ENCODE peak calls at places on chromosomes 13 and 19, in four cellular contexts. One of them, this sample, is unnamed.

GRCh38 chr19:1512671-1513491 is at the start of gene ADAMTSL5:
- DNase-seq in HS-27A: no peak
- DNase-seq in cardiac fibroblast: peak; percentile 64
- DNase-seq in germinal center: peak; percentile 53
- DNase-seq in this sample: no peak

GRCh38 chr13:46542833-46543232 is 10.1 kb upstream of the LRCH1 start:
- DNase-seq in HS-27A: no peak
- DNase-seq in cardiac fibroblast: no peak
- DNase-seq in germinal center: no peak
- DNase-seq in this sample: no peak

GRCh38 chr13:100063906-100064305 is 25.0 kb upstream of the PCCA start:
- DNase-seq in HS-27A: no peak
- DNase-seq in cardiac fibroblast: no peak
- DNase-seq in germinal center: no peak
- DNase-seq in this sample: no peak

GRCh38 chr13:84917252-84917878 is 881.9 kb downstream of the SLITRK6 start:
- DNase-seq in HS-27A: no peak
- DNase-seq in cardiac fibroblast: peak; percentile 17
- DNase-seq in germinal center: no peak
- DNase-seq in this sample: peak; percentile 5

GRCh38 chr19:15897738-15898276 is at the start of gene CYP4F2:
- DNase-seq in HS-27A: no peak
- DNase-seq in cardiac fibroblast: no peak
- DNase-seq in germinal center: no peak
- DNase-seq in this sample: no peak

GRCh38 chr13:109747524-109747923 is 38.9 kb downstream of the IRS2 start:
- DNase-seq in HS-27A: no peak
- DNase-seq in cardiac fibroblast: no peak
- DNase-seq in germinal center: no peak
- DNase-seq in this sample: no peak

GRCh38 chr19:9958451-9958850 is 22.1 kb upstream of the OLFM2 start:
- DNase-seq in HS-27A: no peak
- DNase-seq in cardiac fibroblast: peak; percentile 89
- DNase-seq in germinal center: no peak
- DNase-seq in this sample: peak; percentile 80

GRCh38 chr13:77860621-77861020 is 58.0 kb downstream of the EDNRB start:
- DNase-seq in HS-27A: no peak
- DNase-seq in cardiac fibroblast: peak; percentile 89
- DNase-seq in germinal center: no peak
- DNase-seq in this sample: no peak

GRCh38 chr19:30670562-30671513 is 298.7 kb downstream of the ZNF536 start:
- DNase-seq in HS-27A: no peak
- DNase-seq in cardiac fibroblast: no peak
- DNase-seq in germinal center: no peak
- DNase-seq in this sample: no peak

GRCh38 chr13:73900591-73900990 is 233.6 kb downstream of the KLF12 start:
- DNase-seq in HS-27A: no peak
- DNase-seq in cardiac fibroblast: peak; percentile 48
- DNase-seq in germinal center: no peak
- DNase-seq in this sample: no peak

GRCh38 chr19:53977991-53978731 is 13.3 kb upstream of the CACNG6 start:
- DNase-seq in HS-27A: no peak
- DNase-seq in cardiac fibroblast: peak; percentile 97
- DNase-seq in germinal center: no peak
- DNase-seq in this sample: peak; percentile 40

GRCh38 chr13:45396548-45397095 is 21.6 kb downstream of the SLC25A30 start:
- DNase-seq in HS-27A: no peak
- DNase-seq in cardiac fibroblast: no peak
- DNase-seq in germinal center: no peak
- DNase-seq in this sample: no peak

GRCh38 chr13:59269476-59269875 is 894.3 kb downstream of the DIAPH3 start:
- DNase-seq in HS-27A: peak; percentile 24
- DNase-seq in cardiac fibroblast: peak; percentile 87
- DNase-seq in germinal center: no peak
- DNase-seq in this sample: peak; percentile 18

GRCh38 chr19:3135961-3136683 is at the start of gene GNA15:
- DNase-seq in HS-27A: no peak
- DNase-seq in cardiac fibroblast: no peak
- DNase-seq in germinal center: no peak
- DNase-seq in this sample: no peak

GRCh38 chr13:103525530-103525929 is 459.3 kb upstream of the SLC10A2 start:
- DNase-seq in HS-27A: no peak
- DNase-seq in cardiac fibroblast: no peak
- DNase-seq in germinal center: no peak
- DNase-seq in this sample: no peak

GRCh38 chr13:41613984-41614581 is 156.7 kb downstream of the RGCC start:
- DNase-seq in HS-27A: no peak
- DNase-seq in cardiac fibroblast: peak; percentile 95
- DNase-seq in germinal center: no peak
- DNase-seq in this sample: peak; percentile 50

GRCh38 chr13:46516624-46517318 is 36.2 kb upstream of the LRCH1 start:
- DNase-seq in HS-27A: no peak
- DNase-seq in cardiac fibroblast: peak; percentile 45
- DNase-seq in germinal center: no peak
- DNase-seq in this sample: peak; percentile 44

GRCh38 chr19:28915737-28916460 is 297.1 kb downstream of the UQCRFS1 start:
- DNase-seq in HS-27A: no peak
- DNase-seq in cardiac fibroblast: no peak
- DNase-seq in germinal center: no peak
- DNase-seq in this sample: no peak

GRCh38 chr13:43783820-43784219 is 3.0 kb downstream of the ENOX1 start:
- DNase-seq in HS-27A: no peak
- DNase-seq in cardiac fibroblast: peak; percentile 89
- DNase-seq in germinal center: no peak
- DNase-seq in this sample: peak; percentile 67

GRCh38 chr19:56740478-56740877 is 68.9 kb upstream of the ZNF835 start:
- DNase-seq in HS-27A: no peak
- DNase-seq in cardiac fibroblast: no peak
- DNase-seq in germinal center: no peak
- DNase-seq in this sample: no peak

GRCh38 chr19:19337120-19337519 is 16.5 kb downstream of the MAU2 start:
- DNase-seq in HS-27A: no peak
- DNase-seq in cardiac fibroblast: no peak
- DNase-seq in germinal center: no peak
- DNase-seq in this sample: no peak

GRCh38 chr13:108102771-108103170 is 112.6 kb downstream of the LIG4 start:
- DNase-seq in HS-27A: no peak
- DNase-seq in cardiac fibroblast: no peak
- DNase-seq in germinal center: no peak
- DNase-seq in this sample: no peak

GRCh38 chr19:39407394-39407643 is 672 bp downstream of the ZFP36 start:
- DNase-seq in HS-27A: no peak
- DNase-seq in cardiac fibroblast: no peak
- DNase-seq in germinal center: no peak
- DNase-seq in this sample: no peak

GRCh38 chr13:109145631-109146030 is 516.2 kb downstream of the MYO16 start:
- DNase-seq in HS-27A: peak; percentile 36
- DNase-seq in cardiac fibroblast: peak; percentile 89
- DNase-seq in germinal center: peak; percentile 41
- DNase-seq in this sample: peak; percentile 47

GRCh38 chr19:4916292-4917082 is 7.2 kb downstream of the UHRF1 start:
- DNase-seq in HS-27A: no peak
- DNase-seq in cardiac fibroblast: no peak
- DNase-seq in germinal center: peak; percentile 68
- DNase-seq in this sample: no peak

GRCh38 chr19:52722062-52723005 is 12.5 kb downstream of the ZNF611 start:
- DNase-seq in HS-27A: peak; percentile 61
- DNase-seq in cardiac fibroblast: peak; percentile 85
- DNase-seq in germinal center: no peak
- DNase-seq in this sample: peak; percentile 56

GRCh38 chr13:74871671-74872070 is 610.3 kb downstream of the TBC1D4 start:
- DNase-seq in HS-27A: no peak
- DNase-seq in cardiac fibroblast: no peak
- DNase-seq in germinal center: no peak
- DNase-seq in this sample: no peak

GRCh38 chr13:20848203-20848602 is 54.3 kb downstream of the XPO4 start:
- DNase-seq in HS-27A: no peak
- DNase-seq in cardiac fibroblast: no peak
- DNase-seq in germinal center: no peak
- DNase-seq in this sample: no peak

GRCh38 chr19:38657633-38658222 is 10.3 kb downstream of the ACTN4 start:
- DNase-seq in HS-27A: peak; percentile 97
- DNase-seq in cardiac fibroblast: peak; percentile 91
- DNase-seq in germinal center: no peak
- DNase-seq in this sample: peak; percentile 76

GRCh38 chr19:11091343-11092153 is 2.3 kb downstream of the LDLR start:
- DNase-seq in HS-27A: peak; percentile 80
- DNase-seq in cardiac fibroblast: peak; percentile 94
- DNase-seq in germinal center: no peak
- DNase-seq in this sample: peak; percentile 73

This sample was measured in stromal cell of bone marrow.